ENCODE peak calls at places on chromosomes 13 and 19, in nine cellular contexts. Z is activated CD4-positive, alpha-beta T cell treated with anti-CD3 and anti-CD28 coated beads for 48 hours; D is neural crest cell; C is non-pigmented ciliary epithelial cell; X is left ventricle myocardium superior; B is activated naive CD8-positive, alpha-beta T cell treated with anti-CD3 and anti-CD28 coated beads for 36 hours; G is GM23248; I is NCI-H460; M is endothelial cell. W is an unnamed sample.
A peak's percentile ranks its signal among the peaks of the same experiment; 100 is the strongest.

GRCh38 chr19:31451686-31452325 is 102.6 kb upstream of the TSHZ3 start:
- DNase-seq in Z (no peak), D (no peak), C (peak; percentile 43), X (no peak), B (no peak), G (peak; percentile 47), I (no peak), M (no peak), W (no peak)

GRCh38 chr19:5170329-5170745 is 170.3 kb downstream of the PTPRS start:
- DNase-seq in Z (peak; percentile 78), D (peak; percentile 52), C (no peak), X (no peak), B (peak; percentile 50), G (no peak), I (no peak), M (peak; percentile 34), W (peak; percentile 39)

GRCh38 chr13:101412076-101412475 is 4.2 kb downstream of the NALCN start:
- DNase-seq in Z (no peak), D (no peak), C (no peak), X (no peak), B (no peak), G (no peak), I (no peak), M (no peak), W (no peak)

GRCh38 chr13:29595380-29596063 is at the start of gene SLC7A1:
- DNase-seq in Z (peak; percentile 87), D (peak; percentile 67), C (no peak), X (peak; percentile 90), B (peak; percentile 96), G (peak; percentile 96), I (peak; percentile 74), M (peak; percentile 72), W (peak; percentile 86)

GRCh38 chr13:105165449-105166125 is 1369.9 kb downstream of the EFNB2 start:
- DNase-seq in Z (no peak), D (no peak), C (no peak), X (no peak), B (no peak), G (no peak), I (no peak), M (no peak), W (no peak)

GRCh38 chr13:85586856-85587255 is 212.4 kb downstream of the SLITRK6 start:
- DNase-seq in Z (no peak), D (no peak), C (no peak), X (no peak), B (no peak), G (no peak), I (no peak), M (no peak), W (no peak)

GRCh38 chr13:77113496-77113895 is 86.5 kb upstream of the FBXL3 start:
- DNase-seq in Z (no peak), D (no peak), C (peak; percentile 24), X (no peak), B (no peak), G (peak; percentile 1), I (no peak), M (no peak), W (no peak)

GRCh38 chr13:19093437-19093836 is 88.2 kb downstream of the TUBA3C start:
- DNase-seq in Z (no peak), D (no peak), C (no peak), X (no peak), B (no peak), G (no peak), I (no peak), M (no peak), W (no peak)

GRCh38 chr19:19488041-19488874 is 27.1 kb downstream of the TSSK6 start:
- DNase-seq in Z (no peak), D (no peak), C (no peak), X (peak; percentile 39), B (no peak), G (peak; percentile 16), I (no peak), M (no peak), W (no peak)

GRCh38 chr13:109809216-109809890 is 23.0 kb upstream of the IRS2 start:
- DNase-seq in Z (no peak), D (no peak), C (no peak), X (no peak), B (no peak), G (peak; percentile 14), I (no peak), M (no peak), W (no peak)

GRCh38 chr19:9151367-9151766 is 11.2 kb downstream of the ZNF317 start:
- DNase-seq in Z (no peak), D (no peak), C (no peak), X (no peak), B (no peak), G (no peak), I (no peak), M (no peak), W (no peak)

GRCh38 chr13:109204252-109204651 is 574.8 kb downstream of the MYO16 start:
- DNase-seq in Z (no peak), D (no peak), C (no peak), X (no peak), B (no peak), G (no peak), I (no peak), M (no peak), W (no peak)

GRCh38 chr13:44918323-44919102 is 70.8 kb downstream of the NUFIP1 start:
- DNase-seq in Z (peak; percentile 86), D (peak; percentile 81), C (peak; percentile 89), X (peak; percentile 94), B (peak; percentile 82), G (peak; percentile 98), I (peak; percentile 83), M (peak; percentile 91), W (peak; percentile 89)

W was measured in nephron progenitor cell.